ENCODE peak calls at places on chromosomes 5 and 9, in four cellular contexts. N is stimulated activated CD8-positive, alpha-beta memory T cell treated with anti-CD3 and anti-CD28 coated beads, Interleukin-2, amount 100 ng/mL, for 1 hour; B is activated T-cell treated with anti-CD3 and anti-CD28 coated beads for 24 hours; F is neural crest cell. M is an unnamed sample.

GRCh38 chr9:87198716-87199115 is 251.4 kb upstream of the GAS1 start:
- DNase-seq in N (no peak), B (no peak), F (no peak), M (no peak)

GRCh38 chr5:135715267-135716050 is 119.0 kb upstream of the SLC25A48 start:
- DNase-seq in N (no peak), B (no peak), F (no peak), M (no peak)

GRCh38 chr9:74570879-74571512 is 73.9 kb downstream of the RORB start:
- DNase-seq in N (no peak), B (no peak), F (peak; percentile 21), M (no peak)

GRCh38 chr5:168219515-168220410 is 71.7 kb upstream of the WWC1 start:
- DNase-seq in N (no peak), B (peak; percentile 30), F (peak; percentile 66), M (peak; percentile 49)

GRCh38 chr5:52269395-52269794 is 518.3 kb upstream of the ITGA1 start:
- DNase-seq in N (no peak), B (no peak), F (no peak), M (no peak)

GRCh38 chr5:93588586-93589347 is 5.7 kb downstream of the NR2F1 start:
- DNase-seq in N (no peak), B (no peak), F (no peak), M (no peak)

GRCh38 chr5:91027316-91027937 is 355.7 kb downstream of the ARRDC3 start:
- DNase-seq in N (no peak), B (no peak), F (no peak), M (no peak)

GRCh38 chr5:60633336-60633735 is 66.6 kb downstream of the DEPDC1B start:
- DNase-seq in N (no peak), B (no peak), F (no peak), M (no peak)

GRCh38 chr5:159640921-159641320 is 275.4 kb upstream of the ADRA1B start:
- DNase-seq in N (no peak), B (no peak), F (no peak), M (no peak)

GRCh38 chr5:43564289-43564850 is 7.5 kb upstream of the PAIP1 start:
- DNase-seq in N (no peak), B (no peak), F (no peak), M (no peak)

GRCh38 chr5:57768771-57769170 is 286.2 kb upstream of the ACTBL2 start:
- DNase-seq in N (no peak), B (no peak), F (no peak), M (no peak)

GRCh38 chr9:110875275-110875674 is 163.0 kb downstream of the LPAR1 start:
- DNase-seq in N (no peak), B (no peak), F (no peak), M (no peak)

GRCh38 chr5:173488144-173488543 is 128.3 kb downstream of the BOD1 start:
- DNase-seq in N (no peak), B (no peak), F (no peak), M (no peak)

GRCh38 chr5:98110270-98110669 is 663.2 kb upstream of the RGMB start:
- DNase-seq in N (no peak), B (no peak), F (no peak), M (no peak)

GRCh38 chr5:56183507-56183906 is 49.6 kb downstream of the ANKRD55 start:
- DNase-seq in N (no peak), B (no peak), F (no peak), M (no peak)

GRCh38 chr9:35294066-35294465 is 132.3 kb downstream of the UNC13B start:
- DNase-seq in N (no peak), B (no peak), F (no peak), M (no peak)

GRCh38 chr5:66012271-66012670 is 85.9 kb downstream of the ERBIN start:
- DNase-seq in N (no peak), B (no peak), F (no peak), M (no peak)

GRCh38 chr9:34653610-34654072 is 1.7 kb downstream of the IL11RA start:
- DNase-seq in N (no peak), B (no peak), F (no peak), M (no peak)

GRCh38 chr9:77015291-77016048 is 4.0 kb upstream of the FOXB2 start:
- DNase-seq in N (no peak), B (no peak), F (peak; percentile 2), M (no peak)

GRCh38 chr9:4297151-4297794 is 2.6 kb downstream of the GLIS3 start:
- DNase-seq in N (no peak), B (peak; percentile 22), F (peak; percentile 31), M (no peak)

GRCh38 chr9:127897194-127897692 is 2.2 kb downstream of the ST6GALNAC6 start:
- DNase-seq in N (no peak), B (no peak), F (peak; percentile 66), M (peak; percentile 64)

M was measured in NCI-H1048.